ENCODE peak calls at places on chromosomes 7 and 10, in nine cellular contexts. K, W, O, F, X, Y, C, G and J are unnamed samples.

GRCh38 chr7:65382452-65382851 is 8.8 kb downstream of the ZNF92 start:
- DNase-seq in W (no peak), F (no peak), Y (no peak), K (no peak), C (no peak), X (no peak), O (no peak), G (no peak), J (no peak)

GRCh38 chr10:114413398-114413797 is 9.1 kb upstream of the AFAP1L2 start:
- DNase-seq in X (no peak), G (peak), O (peak), F (peak), Y (peak), K (no peak), W (peak), C (no peak), J (no peak)

GRCh38 chr10:132306951-132307751 is 599 bp downstream of the STK32C start:
- DNase-seq in Y (no peak), X (peak), G (peak), K (peak), C (no peak), O (no peak), F (peak), W (peak), J (no peak)

GRCh38 chr10:100341953-100342626 is 4.9 kb upstream of the SCD start:
- DNase-seq in O (no peak), Y (peak), K (peak), X (no peak), F (peak), C (peak), W (peak), G (peak), J (peak)

GRCh38 chr10:51137741-51138529 is 63.6 kb downstream of the PRKG1 start:
- DNase-seq in K (no peak), C (no peak), O (no peak), Y (no peak), W (no peak), F (no peak), X (no peak), G (no peak), J (no peak)

GRCh38 chr7:84512055-84512454 is 317.5 kb upstream of the SEMA3A start:
- DNase-seq in Y (no peak), O (no peak), W (no peak), F (no peak), G (no peak), X (no peak), K (no peak), C (no peak), J (no peak)

GRCh38 chr7:113657603-113658002 is 261.2 kb downstream of the PPP1R3A start:
- DNase-seq in Y (no peak), K (no peak), X (no peak), W (no peak), G (no peak), F (no peak), C (no peak), O (no peak), J (no peak)

GRCh38 chr7:35758421-35758820 is 42.4 kb upstream of the SEPTIN7 start:
- DNase-seq in K (no peak), Y (no peak), F (no peak), G (no peak), C (peak), X (no peak), W (no peak), O (no peak), J (no peak)

GRCh38 chr10:29874604-29875269 is 184.6 kb downstream of the JCAD start:
- DNase-seq in C (no peak), X (no peak), Y (no peak), F (no peak), K (no peak), O (no peak), W (no peak), G (no peak), J (no peak)

GRCh38 chr10:128062837-128063563 is 63.2 kb downstream of the MKI67 start:
- DNase-seq in G (no peak), W (no peak), Y (no peak), C (no peak), O (no peak), X (no peak), K (peak), F (peak), J (no peak)

GRCh38 chr7:137718360-137718759 is 128.4 kb downstream of the DGKI start:
- DNase-seq in G (no peak), Y (no peak), X (no peak), W (no peak), K (no peak), F (peak), C (no peak), O (no peak), J (no peak)

GRCh38 chr7:142629588-142630260 is 119.5 kb upstream of the PRSS1 start:
- DNase-seq in C (no peak), K (no peak), O (no peak), Y (peak), G (no peak), F (no peak), X (no peak), W (no peak), J (peak)

GRCh38 chr7:133486-133885 is 58.9 kb upstream of the FAM20C start:
- DNase-seq in Y (no peak), O (no peak), K (no peak), X (no peak), G (no peak), C (no peak), W (peak), F (no peak), J (no peak)

GRCh38 chr7:90180011-90180585 is 25.8 kb downstream of the STEAP1 start:
- DNase-seq in F (no peak), O (no peak), Y (peak), K (no peak), W (no peak), X (no peak), C (no peak), G (no peak), J (no peak)

GRCh38 chr7:101114492-101114891 is 12.4 kb upstream of the SERPINE1 start:
- DNase-seq in C (no peak), G (no peak), W (no peak), X (no peak), O (no peak), K (no peak), Y (no peak), F (no peak), J (no peak)

GRCh38 chr10:66678521-66678920 is 247.3 kb upstream of the LRRTM3 start:
- DNase-seq in F (no peak), W (no peak), X (no peak), G (no peak), Y (no peak), O (no peak), K (no peak), C (no peak), J (no peak)

GRCh38 chr7:84729284-84729683 is 457.6 kb downstream of the SEMA3D start:
- DNase-seq in Y (no peak), W (no peak), G (no peak), F (no peak), X (no peak), O (no peak), C (no peak), K (no peak), J (no peak)

GRCh38 chr10:24821986-24822385 is 98.3 kb upstream of the ARHGAP21 start:
- DNase-seq in Y (peak), X (no peak), G (no peak), C (no peak), K (no peak), W (no peak), F (no peak), O (no peak), J (peak)

GRCh38 chr10:71285180-71285545 is 33.9 kb upstream of the SLC29A3 start:
- DNase-seq in O (no peak), F (no peak), Y (peak), X (peak), C (peak), G (no peak), K (peak), W (no peak), J (no peak)

GRCh38 chr10:63806330-63806729 is 285.1 kb downstream of the REEP3 start:
- DNase-seq in X (no peak), W (no peak), C (no peak), Y (no peak), K (no peak), F (no peak), G (no peak), O (no peak), J (no peak)

GRCh38 chr7:50284296-50284695 is 20.2 kb upstream of the IKZF1 start:
- DNase-seq in C (no peak), W (no peak), G (no peak), K (no peak), Y (no peak), F (no peak), O (no peak), X (no peak), J (no peak)

GRCh38 chr7:44060948-44061644 is 4.3 kb downstream of the PGAM2 start:
- DNase-seq in Y (no peak), C (no peak), K (no peak), O (no peak), X (no peak), F (no peak), G (no peak), W (no peak), J (no peak)

GRCh38 chr7:143485500-143485899 is 7.8 kb downstream of the TAS2R41 start:
- DNase-seq in X (no peak), C (no peak), G (no peak), W (no peak), O (no peak), Y (no peak), K (no peak), F (no peak), J (no peak)

GRCh38 chr10:126723226-126723625 is 52.7 kb upstream of the C10orf90 start:
- DNase-seq in W (no peak), O (no peak), X (no peak), G (no peak), C (no peak), K (no peak), Y (no peak), F (no peak), J (no peak)

GRCh38 chr10:38047666-38048065 is 37.2 kb downstream of the ZNF33A start:
- DNase-seq in C (no peak), O (no peak), F (no peak), Y (no peak), X (no peak), W (no peak), G (no peak), K (no peak), J (no peak)

GRCh38 chr10:11950325-11951018 is 92.1 kb downstream of the UPF2 start:
- DNase-seq in C (no peak), G (no peak), K (no peak), F (no peak), W (no peak), Y (no peak), X (no peak), O (no peak), J (no peak)